ENCODE peak calls at places on chromosome 22, in four cellular contexts. H is H1, N is GM12878, J is HepG2. K is an unnamed sample.

GRCh38 chr22:49937758-49938564 is 19.5 kb downstream of the CRELD2 start:
- DNase-seq in H (no peak), N (no peak), J (peak; percentile 76), K (no peak)

GRCh38 chr22:19961201-19961580 is 19.6 kb upstream of the TXNRD2 start:
- DNase-seq in H (no peak), N (no peak), J (no peak), K (no peak)

GRCh38 chr22:46996595-46997310 is 234.3 kb downstream of the TBC1D22A start:
- DNase-seq in H (no peak), N (no peak), J (peak; percentile 38), K (no peak)

GRCh38 chr22:24758164-24758799 is 16.2 kb downstream of the PIWIL3 start:
- DNase-seq in H (no peak), N (no peak), J (peak; percentile 34), K (peak; percentile 23)

GRCh38 chr22:22410121-22410520 is 98.4 kb downstream of the ZNF280B start:
- DNase-seq in H (no peak), N (no peak), J (no peak), K (no peak)

GRCh38 chr22:20606041-20606783 is 98.8 kb downstream of the MED15 start:
- DNase-seq in H (peak; percentile 85), N (no peak), J (peak; percentile 78), K (peak; percentile 70)

GRCh38 chr22:24157783-24158170 is 23.5 kb upstream of the SUSD2 start:
- DNase-seq in H (no peak), N (no peak), J (no peak), K (no peak)

GRCh38 chr22:45842141-45842831 is 134.7 kb downstream of the WNT7B start:
- DNase-seq in H (no peak), N (no peak), J (no peak), K (no peak)

GRCh38 chr22:19555651-19556050 is 31.4 kb upstream of the CLDN5 start:
- DNase-seq in H (no peak), N (no peak), J (no peak), K (no peak)

GRCh38 chr22:42990131-42990838 is 24.7 kb downstream of the PACSIN2 start:
- DNase-seq in H (no peak), N (no peak), J (peak; percentile 45), K (no peak)

GRCh38 chr22:23302171-23303002 is 122.1 kb downstream of the BCR start:
- DNase-seq in H (no peak), N (no peak), J (no peak), K (no peak)

GRCh38 chr22:45503816-45504702 is 1.4 kb downstream of the FBLN1 start:
- DNase-seq in H (peak; percentile 53), N (no peak), J (no peak), K (peak; percentile 68)

GRCh38 chr22:44329179-44329796 is 16.5 kb upstream of the SHISAL1 start:
- DNase-seq in H (no peak), N (peak; percentile 32), J (no peak), K (no peak)

GRCh38 chr22:19761500-19762314 is 1.1 kb downstream of the TBX1 start:
- DNase-seq in H (no peak), N (no peak), J (peak; percentile 35), K (no peak)

GRCh38 chr22:18112440-18112839 is 1.8 kb downstream of the TUBA8 start:
- DNase-seq in H (no peak), N (no peak), J (no peak), K (no peak)

GRCh38 chr22:42383851-42384417 is 48.3 kb downstream of the NFAM1 start:
- DNase-seq in H (no peak), N (no peak), J (no peak), K (no peak)

GRCh38 chr22:38700789-38701628 is at the start of gene JOSD1:
- DNase-seq in H (peak; percentile 70), N (peak; percentile 67), J (peak; percentile 74), K (peak; percentile 82)

GRCh38 chr22:46091277-46091977 is 58.9 kb upstream of the PPARA start:
- DNase-seq in H (no peak), N (no peak), J (no peak), K (no peak)

GRCh38 chr22:35684732-35685131 is 32.9 kb upstream of the APOL5 start:
- DNase-seq in H (no peak), N (no peak), J (no peak), K (no peak)

GRCh38 chr22:35313311-35314121 is 13.8 kb downstream of the TOM1 start:
- DNase-seq in H (no peak), N (no peak), J (peak; percentile 70), K (no peak)

GRCh38 chr22:45196308-45196707 is 32.6 kb downstream of the NUP50 start:
- DNase-seq in H (no peak), N (no peak), J (no peak), K (no peak)

GRCh38 chr22:41308054-41308453 is 6.7 kb downstream of the ZC3H7B start:
- DNase-seq in H (no peak), N (no peak), J (no peak), K (no peak)

GRCh38 chr22:44289429-44290171 is 23.2 kb downstream of the SHISAL1 start:
- DNase-seq in H (no peak), N (no peak), J (no peak), K (no peak)

GRCh38 chr22:23220485-23221350 is 40.4 kb downstream of the BCR start:
- DNase-seq in H (no peak), N (no peak), J (no peak), K (no peak)

GRCh38 chr22:38754247-38755154 is 1.3 kb downstream of the SUN2 start:
- DNase-seq in H (no peak), N (no peak), J (peak; percentile 67), K (no peak)

GRCh38 chr22:19723990-19724827 is 870 bp downstream of the GP1BB start:
- DNase-seq in H (no peak), N (no peak), J (peak; percentile 44), K (peak; percentile 52)

GRCh38 chr22:19748991-19749665 is 11.4 kb upstream of the TBX1 start:
- DNase-seq in H (no peak), N (no peak), J (no peak), K (no peak)

GRCh38 chr22:20106205-20106848 is 9.6 kb upstream of the RANBP1 start:
- DNase-seq in H (no peak), N (no peak), J (no peak), K (no peak)

GRCh38 chr22:48477031-48477721 is 1350.5 kb downstream of the BRD1 start:
- DNase-seq in H (no peak), N (no peak), J (no peak), K (no peak)
- TF ChIP-seq SUZ12 in H (no peak), N (no peak), J (no peak), K (no peak)

DNA sequence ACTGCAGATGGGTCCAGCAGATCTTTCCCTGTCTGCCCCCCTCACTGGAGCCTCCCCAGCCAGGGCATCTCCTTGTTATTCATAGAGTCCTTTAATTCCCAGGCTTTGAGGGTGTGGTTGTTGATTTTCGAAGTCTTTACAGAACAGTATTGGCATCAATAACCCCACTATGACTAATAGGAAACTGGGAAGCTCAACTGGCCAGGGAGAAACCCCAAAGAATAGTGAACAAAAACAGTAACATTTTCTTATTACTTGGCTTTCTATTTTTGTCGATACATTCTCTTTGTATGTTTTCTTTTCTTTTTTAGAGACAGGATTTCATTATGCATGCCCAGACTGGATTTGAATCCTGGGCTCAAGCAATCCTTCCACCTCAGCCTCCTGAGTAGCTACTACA is 57.9 kb downstream of the NF2 start:
- DNase-seq in H (no peak), N (no peak), J (no peak), K (no peak)
- H3K27me3 ChIP-seq in H (no peaks in the 10 kb centered on the region), N (no peaks in the 10 kb centered on the region), J (no peaks in the 10 kb centered on the region), K (no peaks in the 10 kb centered on the region)

GRCh38 chr22:27345681-27346080 is 455.9 kb downstream of the MN1 start:
- DNase-seq in H (no peak), N (no peak), J (no peak), K (no peak)

GRCh38 chr22:27347951-27348350 is 453.6 kb downstream of the MN1 start:
- DNase-seq in H (no peak), N (no peak), J (no peak), K (no peak)

GRCh38 chr22:27344546-27344945 is 457.0 kb downstream of the MN1 start:
- DNase-seq in H (no peak), N (no peak), J (no peak), K (no peak)

GRCh38 chr22:27348634-27349033 is 452.9 kb downstream of the MN1 start:
- DNase-seq in H (no peak), N (no peak), J (no peak), K (no peak)

GRCh38 chr22:27349456-27349855 is 452.1 kb downstream of the MN1 start:
- DNase-seq in H (no peak), N (no peak), J (no peak), K (no peak)
- H3K4me1 ChIP-seq in H (no peaks in the 10 kb centered on the region), N (no peaks in the 10 kb centered on the region), J (no peaks in the 10 kb centered on the region), K (no peaks in the 10 kb centered on the region)

DNA sequence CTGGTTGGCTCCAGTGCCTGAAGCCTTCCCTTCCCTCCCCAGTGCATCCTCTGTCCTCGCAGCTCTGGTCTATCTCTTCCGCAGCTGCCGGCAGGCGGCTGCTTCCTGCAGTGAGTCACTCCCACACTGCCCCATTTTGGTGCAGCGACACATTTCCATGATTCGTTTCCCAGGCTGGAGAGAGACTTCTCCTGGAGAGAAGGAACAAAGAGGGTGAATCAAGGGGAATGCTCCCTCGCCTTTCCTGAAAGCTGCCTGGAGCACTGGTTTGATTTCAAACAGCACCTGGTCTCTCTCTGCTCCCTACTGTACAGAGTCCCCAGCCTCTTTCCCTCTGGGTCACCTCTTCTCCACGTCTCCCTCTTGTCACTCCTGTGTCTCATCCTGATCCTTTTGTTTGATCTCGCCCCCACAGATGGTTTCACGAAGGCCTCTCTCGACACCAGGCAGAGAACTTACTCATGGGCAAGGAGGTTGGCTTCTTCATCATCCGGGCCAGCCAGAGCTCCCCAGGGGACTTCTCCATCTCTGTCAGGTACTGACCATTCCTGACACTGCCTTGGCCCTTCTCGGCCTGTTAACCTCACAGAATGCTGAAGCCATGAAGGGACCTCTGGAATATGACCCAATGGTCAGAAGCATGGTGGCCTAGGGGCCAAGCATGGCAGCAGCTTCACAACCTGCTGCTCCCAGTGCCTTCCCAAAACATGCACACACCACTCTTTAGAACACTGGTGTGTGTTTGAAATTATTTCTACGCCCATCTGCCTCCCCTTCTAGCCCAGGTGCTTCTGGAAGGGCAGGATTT is at the start of gene TMA7B:
- DNase-seq in H (no peak), N (no peak), J (no peak), K (peak; percentile 43)
- TF ChIP-seq SUZ12 in H (no peak), N (no peak), J (no peak), K (no peak)

DNA sequence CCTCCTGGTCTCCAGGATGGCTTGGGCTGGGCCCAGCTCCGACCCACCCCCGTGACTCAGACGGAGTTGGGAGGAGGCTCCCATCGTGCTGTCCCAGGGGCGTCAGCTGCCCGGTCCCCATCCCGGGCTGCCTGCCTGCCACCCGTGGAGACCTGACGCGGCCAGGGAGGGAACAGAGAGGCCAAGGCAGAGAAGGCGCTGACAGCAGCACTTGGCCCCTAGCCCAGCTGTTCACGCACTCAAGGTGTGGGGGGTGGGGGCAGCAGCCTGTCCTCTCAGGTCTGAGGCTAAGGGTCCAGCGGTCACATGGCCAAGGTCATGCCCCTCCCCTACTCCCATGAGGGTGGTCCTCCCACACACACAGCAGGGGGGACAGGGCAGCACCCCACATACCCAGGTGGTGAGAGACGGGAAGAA is 48.6 kb downstream of the ELFN2 start:
- DNase-seq in H (no peak), N (no peak), J (no peak), K (no peak)
- H3K27me3 ChIP-seq in H (no peaks in the 10 kb centered on the region), N (peaks cover 10% of the 10 kb centered on the region), J (peaks cover 8% of the 10 kb centered on the region), K (no peaks in the 10 kb centered on the region)

GRCh38 chr22:31586137-31586920 is 75.7 kb downstream of the PISD start:
- DNase-seq in H (no peak), N (no peak), J (peak; percentile 84), K (no peak)
- H3K4me1 ChIP-seq in H (no peaks in the 10 kb centered on the region), N (peaks cover 3% of the 10 kb centered on the region), J (peaks cover 82% of the 10 kb centered on the region), K (no peaks in the 10 kb centered on the region)

GRCh38 chr22:32850591-32851517 is 49.3 kb downstream of the TIMP3 start:
- DNase-seq in H (no peak), N (no peak), J (no peak), K (no peak)
- TF ChIP-seq SUZ12 in H (no peak), N (no peak), J (no peak), K (no peak)

K was measured in NT2/D1.